ENCODE peak calls at places on chromosomes 1 and 21, in seven cellular contexts. V is DND-41, Z is astrocyte of the spinal cord, L is sigmoid colon, U is PC-3, E is ovary, C is WERI-Rb-1. Y is an unnamed sample.

GRCh38 chr1:40793617-40794016 is 10.0 kb downstream of the KCNQ4 start:
- DNase-seq in V (no peak), Z (no peak), L (no peak), U (no peak), E (no peak), C (no peak), Y (no peak)

GRCh38 chr1:205783904-205784303 is 8.6 kb upstream of the RAB29 start:
- DNase-seq in V (no peak), Z (peak; percentile 50), L (no peak), U (no peak), E (no peak), C (no peak), Y (no peak)

GRCh38 chr1:33298623-33299277 is 22.1 kb downstream of the A3GALT2 start:
- DNase-seq in V (peak; percentile 63), Z (peak; percentile 56), L (peak; percentile 85), U (peak; percentile 75), E (peak; percentile 73), C (peak; percentile 80), Y (no peak)

GRCh38 chr1:76690784-76691183 is 176.5 kb upstream of the ST6GALNAC5 start:
- DNase-seq in V (no peak), Z (peak; percentile 9), L (no peak), U (no peak), E (no peak), C (no peak), Y (no peak)

GRCh38 chr1:207925210-207925609 is 14.3 kb upstream of the CD34 start:
- DNase-seq in V (no peak), Z (peak; percentile 22), L (peak; percentile 78), U (no peak), E (no peak), C (peak; percentile 99), Y (no peak)

GRCh38 chr1:201591348-201591747 is 52.4 kb downstream of the NAV1 start:
- DNase-seq in V (no peak), Z (no peak), L (peak; percentile 46), U (no peak), E (no peak), C (no peak), Y (no peak)

GRCh38 chr1:235015291-235015990 is 113.2 kb downstream of the TOMM20 start:
- DNase-seq in V (no peak), Z (no peak), L (no peak), U (no peak), E (no peak), C (peak; percentile 5), Y (no peak)

GRCh38 chr21:38679531-38679930 is 126.2 kb upstream of the ETS2 start:
- DNase-seq in V (no peak), Z (peak; percentile 72), L (no peak), U (peak; percentile 63), E (no peak), C (no peak), Y (no peak)

GRCh38 chr1:156924478-156925153 is 4.2 kb downstream of the LRRC71 start:
- DNase-seq in V (no peak), Z (no peak), L (no peak), U (no peak), E (no peak), C (no peak), Y (no peak)

GRCh38 chr1:183070923-183071618 is 47.9 kb downstream of the LAMC1 start:
- DNase-seq in V (peak; percentile 15), Z (peak; percentile 96), L (no peak), U (peak; percentile 69), E (no peak), C (no peak), Y (no peak)

GRCh38 chr1:221765527-221765926 is 23.6 kb upstream of the DUSP10 start:
- DNase-seq in V (no peak), Z (no peak), L (no peak), U (peak; percentile 34), E (no peak), C (no peak), Y (no peak)

GRCh38 chr1:58901008-58901407 is 117.2 kb upstream of the JUN start:
- DNase-seq in V (no peak), Z (no peak), L (no peak), U (peak; percentile 61), E (no peak), C (no peak), Y (no peak)

GRCh38 chr21:32423320-32423719 is 10.8 kb downstream of the EVA1C start:
- DNase-seq in V (no peak), Z (peak; percentile 86), L (no peak), U (peak; percentile 89), E (no peak), C (no peak), Y (no peak)

GRCh38 chr1:26799479-26800133 is 11.9 kb downstream of the PIGV start:
- DNase-seq in V (no peak), Z (peak; percentile 78), L (peak; percentile 94), U (peak; percentile 81), E (peak; percentile 67), C (no peak), Y (no peak)

GRCh38 chr1:103110701-103111100 is 2.4 kb upstream of the COL11A1 start:
- DNase-seq in V (no peak), Z (peak; percentile 40), L (no peak), U (no peak), E (no peak), C (peak; percentile 10), Y (no peak)

GRCh38 chr1:19495000-19495656 is 9.8 kb upstream of the CAPZB start:
- DNase-seq in V (no peak), Z (no peak), L (no peak), U (no peak), E (peak; percentile 53), C (no peak), Y (no peak)

GRCh38 chr1:76005755-76006154 is 68.8 kb upstream of the ST6GALNAC3 start:
- DNase-seq in V (no peak), Z (no peak), L (no peak), U (no peak), E (no peak), C (no peak), Y (no peak)

GRCh38 chr1:222167111-222167510 is 380.8 kb downstream of the HHIPL2 start:
- DNase-seq in V (peak; percentile 20), Z (peak; percentile 87), L (no peak), U (peak; percentile 85), E (no peak), C (peak; percentile 22), Y (no peak)

GRCh38 chr1:116754203-116754977 is at the start of gene CD2:
- DNase-seq in V (peak; percentile 51), Z (no peak), L (no peak), U (no peak), E (no peak), C (no peak), Y (no peak)

GRCh38 chr1:31689821-31690220 is 14.0 kb downstream of the COL16A1 start:
- DNase-seq in V (no peak), Z (peak; percentile 95), L (no peak), U (peak; percentile 92), E (no peak), C (no peak), Y (no peak)
- H3K4me3 ChIP-seq in V (no peak overlapping the region), Z (no peak overlapping the region), L (no peak overlapping the region), U (no peak overlapping the region), E (no peak overlapping the region), C (no peak overlapping the region), Y (no peak overlapping the region)

DNA sequence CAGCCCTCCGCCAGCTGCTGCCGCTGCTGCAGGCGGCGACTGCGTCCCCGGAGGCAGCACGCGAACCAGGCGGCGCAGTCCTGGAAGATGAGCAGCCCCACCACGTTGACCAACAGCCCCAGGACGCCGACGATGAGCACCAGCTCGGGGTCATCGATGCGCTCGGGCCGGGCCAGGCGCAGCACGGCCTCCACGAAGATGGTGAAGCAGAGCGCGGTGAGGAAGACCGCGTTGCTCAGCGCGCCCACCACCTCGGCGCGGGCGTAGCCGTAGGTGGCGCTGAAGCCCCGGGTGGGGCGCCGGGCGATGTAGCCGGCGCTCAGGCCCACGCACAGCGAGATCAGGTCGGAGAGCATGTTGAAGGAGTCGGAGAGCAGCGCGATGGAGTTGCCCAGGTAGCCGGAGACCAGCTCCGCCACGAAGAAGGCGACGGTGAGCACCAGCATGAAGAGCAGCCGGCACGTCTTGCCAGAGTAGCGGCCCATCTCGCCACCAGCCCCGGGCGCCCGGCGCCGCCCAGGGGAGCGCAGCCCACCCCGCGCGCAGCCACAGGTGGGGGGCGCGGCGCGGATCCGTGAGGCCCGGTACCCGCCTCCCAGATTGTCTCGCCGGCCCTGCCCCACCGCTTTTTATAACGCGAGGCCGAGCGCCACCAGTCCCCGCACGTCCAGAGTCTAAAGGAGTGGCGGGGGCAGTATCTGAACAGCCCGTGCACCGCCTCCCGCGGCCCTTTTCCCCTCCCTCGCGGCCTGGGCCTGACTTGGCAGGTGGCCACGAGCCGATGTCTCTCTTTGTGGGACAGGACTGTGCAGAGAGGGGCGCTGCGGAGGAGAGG is at the start of gene SLC30A10:
- DNase-seq in V (no peak), Z (no peak), L (no peak), U (no peak), E (peak; percentile 13), C (peak; percentile 81), Y (no peak)
- TF ChIP-seq CTCF in V (no peak), Z (no peak), L (no peak), U (no peak), E (no peak), C (peak; percentile 62), Y (no peak)

GRCh38 chr1:89527750-89528381 is 3.2 kb downstream of the LRRC8B start:
- DNase-seq in V (no peak), Z (no peak), L (no peak), U (no peak), E (no peak), C (no peak), Y (no peak)

GRCh38 chr1:89529196-89529595 is 4.6 kb downstream of the LRRC8B start:
- DNase-seq in V (no peak), Z (no peak), L (no peak), U (no peak), E (no peak), C (no peak), Y (no peak)

GRCh38 chr1:89527256-89527655 is 2.6 kb downstream of the LRRC8B start:
- DNase-seq in V (no peak), Z (no peak), L (no peak), U (no peak), E (no peak), C (no peak), Y (no peak)

GRCh38 chr1:89530690-89531089 is 6.1 kb downstream of the LRRC8B start:
- DNase-seq in V (no peak), Z (no peak), L (no peak), U (no peak), E (no peak), C (peak; percentile 28), Y (no peak)

DNA sequence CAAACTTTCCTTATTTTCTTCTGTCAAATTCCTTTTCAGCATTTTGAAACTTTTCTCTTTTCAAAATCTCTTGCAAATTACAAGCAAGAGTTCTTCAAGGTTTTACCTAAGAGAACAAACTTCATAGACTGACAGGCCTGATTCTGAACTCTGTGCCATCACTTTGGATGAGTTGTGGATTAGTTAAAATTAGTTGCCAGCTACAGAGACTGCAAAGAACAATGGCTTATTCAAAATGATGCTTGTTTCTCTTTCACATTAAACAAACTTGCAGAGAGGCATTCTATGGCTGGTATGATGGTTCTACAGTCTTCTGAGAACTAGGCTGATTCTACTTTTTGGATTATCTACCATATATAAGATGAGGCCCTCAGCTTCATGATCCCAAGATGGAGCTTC is 3.8 kb downstream of the LRRC8B start:
- DNase-seq in V (no peak), Z (no peak), L (no peak), U (no peak), E (no peak), C (no peak), Y (no peak)
- H3K4me3 ChIP-seq in V (no peak overlapping the region), Z (no peak overlapping the region), L (no peak overlapping the region), U (no peak overlapping the region), E (no peak overlapping the region), C (no peak overlapping the region), Y (no peak overlapping the region)

DNA sequence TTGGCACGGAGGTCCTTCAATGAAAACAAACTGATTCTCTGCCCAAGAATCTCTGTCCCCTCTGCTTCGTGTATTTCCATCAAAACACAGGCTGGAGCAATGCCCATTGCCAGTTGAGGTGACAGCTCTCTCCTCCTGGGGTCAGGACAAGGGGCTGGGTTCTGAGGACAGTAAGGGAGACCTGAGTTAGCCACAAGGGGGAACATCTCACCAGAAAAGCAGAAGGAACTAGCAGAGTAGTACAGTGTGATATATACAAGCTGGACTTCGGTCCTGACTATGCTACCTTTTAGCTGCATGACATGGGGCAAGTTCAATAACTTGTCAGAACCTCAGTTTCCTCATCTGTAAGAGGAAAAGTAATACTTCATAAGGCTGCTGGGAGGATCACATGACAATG is 50.3 kb downstream of the SYT2 start:
- DNase-seq in V (no peak), Z (no peak), L (no peak), U (no peak), E (no peak), C (peak; percentile 62), Y (no peak)
- TF ChIP-seq CTCF in V (no peak), Z (no peak), L (no peak), U (no peak), E (no peak), C (peak; percentile 83), Y (no peak)

Y was measured in coronary artery.